ENCODE peak calls at places on chromosome 4, in nine cellular contexts. One of them, this sample, is unnamed.

GRCh38 chr4:56646341-56646740 is 34.8 kb downstream of the HOPX start:
- DNase-seq in mucosa of descending colon: no peak
- DNase-seq in AG08396: no peak
- DNase-seq in T47D: no peak
- DNase-seq in NCI-H187: no peak
- DNase-seq in GM12865: no peak
- DNase-seq in HTR-8/SVneo: no peak
- DNase-seq in Right ventricle myocardium superior: no peak
- DNase-seq in natural killer cell: no peak
- DNase-seq in this sample: no peak

GRCh38 chr4:112251044-112251632 is 19.6 kb downstream of the AP1AR start:
- DNase-seq in T47D: no peak
- DNase-seq in mucosa of descending colon: no peak
- DNase-seq in Right ventricle myocardium superior: no peak
- DNase-seq in natural killer cell: no peak
- DNase-seq in HTR-8/SVneo: no peak
- DNase-seq in NCI-H187: no peak
- DNase-seq in GM12865: no peak
- DNase-seq in AG08396: no peak
- DNase-seq in this sample: no peak

GRCh38 chr4:128287159-128287870 is at the start of gene PGRMC2:
- DNase-seq in T47D: no peak
- DNase-seq in HTR-8/SVneo: peak
- DNase-seq in AG08396: no peak
- DNase-seq in NCI-H187: no peak
- DNase-seq in GM12865: no peak
- DNase-seq in natural killer cell: peak
- DNase-seq in mucosa of descending colon: peak
- DNase-seq in Right ventricle myocardium superior: peak
- DNase-seq in this sample: no peak

GRCh38 chr4:87103691-87104187 is 116.7 kb downstream of the KLHL8 start:
- DNase-seq in Right ventricle myocardium superior: no peak
- DNase-seq in GM12865: no peak
- DNase-seq in NCI-H187: no peak
- DNase-seq in T47D: no peak
- DNase-seq in mucosa of descending colon: no peak
- DNase-seq in HTR-8/SVneo: peak
- DNase-seq in natural killer cell: no peak
- DNase-seq in AG08396: no peak
- DNase-seq in this sample: no peak

GRCh38 chr4:118975487-118976192 is 87.0 kb downstream of the SYNPO2 start:
- DNase-seq in natural killer cell: no peak
- DNase-seq in Right ventricle myocardium superior: no peak
- DNase-seq in HTR-8/SVneo: no peak
- DNase-seq in AG08396: no peak
- DNase-seq in NCI-H187: no peak
- DNase-seq in GM12865: no peak
- DNase-seq in T47D: no peak
- DNase-seq in mucosa of descending colon: no peak
- DNase-seq in this sample: no peak

GRCh38 chr4:177546745-177547144 is 104.5 kb upstream of the AGA start:
- DNase-seq in NCI-H187: no peak
- DNase-seq in T47D: no peak
- DNase-seq in AG08396: no peak
- DNase-seq in natural killer cell: no peak
- DNase-seq in HTR-8/SVneo: peak
- DNase-seq in GM12865: no peak
- DNase-seq in mucosa of descending colon: no peak
- DNase-seq in Right ventricle myocardium superior: no peak
- DNase-seq in this sample: no peak

GRCh38 chr4:112266823-112267222 is 18.9 kb downstream of the TIFA start:
- DNase-seq in NCI-H187: no peak
- DNase-seq in HTR-8/SVneo: no peak
- DNase-seq in Right ventricle myocardium superior: no peak
- DNase-seq in natural killer cell: no peak
- DNase-seq in mucosa of descending colon: no peak
- DNase-seq in AG08396: no peak
- DNase-seq in T47D: no peak
- DNase-seq in GM12865: peak
- DNase-seq in this sample: no peak

GRCh38 chr4:101306225-101306624 is 41.1 kb downstream of the PPP3CA start:
- DNase-seq in mucosa of descending colon: no peak
- DNase-seq in GM12865: peak
- DNase-seq in HTR-8/SVneo: no peak
- DNase-seq in Right ventricle myocardium superior: no peak
- DNase-seq in NCI-H187: no peak
- DNase-seq in T47D: no peak
- DNase-seq in AG08396: no peak
- DNase-seq in natural killer cell: no peak
- DNase-seq in this sample: no peak

GRCh38 chr4:142309772-142310171 is 536.3 kb downstream of the INPP4B start:
- DNase-seq in GM12865: no peak
- DNase-seq in HTR-8/SVneo: no peak
- DNase-seq in T47D: no peak
- DNase-seq in NCI-H187: no peak
- DNase-seq in mucosa of descending colon: no peak
- DNase-seq in Right ventricle myocardium superior: no peak
- DNase-seq in AG08396: no peak
- DNase-seq in natural killer cell: no peak
- DNase-seq in this sample: no peak

GRCh38 chr4:39085891-39086290 is 23.9 kb downstream of the KLHL5 start:
- DNase-seq in AG08396: no peak
- DNase-seq in GM12865: no peak
- DNase-seq in T47D: no peak
- DNase-seq in mucosa of descending colon: peak
- DNase-seq in HTR-8/SVneo: no peak
- DNase-seq in natural killer cell: no peak
- DNase-seq in Right ventricle myocardium superior: no peak
- DNase-seq in NCI-H187: no peak
- DNase-seq in this sample: no peak

GRCh38 chr4:182715548-182715947 is 201.6 kb downstream of the DCTD start:
- DNase-seq in mucosa of descending colon: no peak
- DNase-seq in T47D: no peak
- DNase-seq in NCI-H187: no peak
- DNase-seq in natural killer cell: no peak
- DNase-seq in GM12865: peak
- DNase-seq in Right ventricle myocardium superior: no peak
- DNase-seq in HTR-8/SVneo: no peak
- DNase-seq in AG08396: no peak
- DNase-seq in this sample: no peak

GRCh38 chr4:8821151-8821950 is 50.3 kb downstream of the HMX1 start:
- DNase-seq in mucosa of descending colon: no peak
- DNase-seq in HTR-8/SVneo: no peak
- DNase-seq in Right ventricle myocardium superior: peak
- DNase-seq in T47D: no peak
- DNase-seq in NCI-H187: no peak
- DNase-seq in AG08396: no peak
- DNase-seq in natural killer cell: peak
- DNase-seq in GM12865: no peak
- DNase-seq in this sample: no peak